ENCODE peak calls at places on chromosomes 7 and 10, in nine cellular contexts. F is heart left ventricle, X is gastrocnemius medialis, M is brain microvascular endothelial cell, R is A673, A is astrocyte of the spinal cord, L is mesothelial cell of epicardium, W is AG09319, J is fibroblast of lung. Q is an unnamed sample.

GRCh38 chr10:96638696-96639095 is 51.9 kb upstream of the TM9SF3 start:
- DNase-seq in X (no peak), R (no peak), F (no peak), J (no peak), W (no peak), A (no peak), M (no peak), L (no peak), Q (peak)

GRCh38 chr7:44964384-44964830 is 14.4 kb downstream of the MYO1G start:
- DNase-seq in A (no peak), R (no peak), X (peak), M (no peak), L (no peak), J (no peak), W (no peak), F (no peak), Q (no peak)

GRCh38 chr7:103710247-103710646 is 264.2 kb upstream of the SLC26A5 start:
- DNase-seq in A (no peak), R (no peak), F (no peak), W (no peak), M (peak), L (no peak), X (no peak), J (no peak), Q (no peak)

GRCh38 chr10:98400482-98400881 is 14.5 kb downstream of the PYROXD2 start:
- DNase-seq in M (no peak), X (no peak), F (no peak), A (no peak), J (peak), W (no peak), R (no peak), L (no peak), Q (peak)

GRCh38 chr7:12685550-12685949 is 1.9 kb upstream of the ARL4A start:
- DNase-seq in L (no peak), A (peak), J (peak), M (peak), F (peak), W (no peak), R (peak), X (peak), Q (peak)

GRCh38 chr10:115063702-115064479 is 29.3 kb upstream of the ATRNL1 start:
- DNase-seq in A (no peak), M (no peak), W (peak), J (peak), L (no peak), R (peak), F (no peak), X (no peak), Q (no peak)

GRCh38 chr10:77506517-77506916 is 131.1 kb downstream of the KCNMA1 start:
- DNase-seq in L (no peak), W (no peak), R (no peak), J (peak), M (no peak), X (no peak), A (peak), F (no peak), Q (no peak)

GRCh38 chr7:135386181-135386580 is 123.7 kb downstream of the CNOT4 start:
- DNase-seq in L (no peak), X (no peak), R (no peak), A (peak), F (no peak), W (no peak), M (no peak), J (no peak), Q (no peak)

GRCh38 chr7:79736418-79736817 is 283.0 kb upstream of the MAGI2 start:
- DNase-seq in M (no peak), R (no peak), W (no peak), L (no peak), J (no peak), A (no peak), X (no peak), F (no peak), Q (no peak)

GRCh38 chr7:151378496-151379192 is 31.2 kb downstream of the WDR86 start:
- DNase-seq in F (no peak), J (no peak), A (no peak), W (no peak), X (no peak), M (no peak), R (no peak), L (no peak), Q (no peak)

GRCh38 chr7:100745184-100745583 is 11.8 kb downstream of the ZAN start:
- DNase-seq in R (peak), F (peak), W (no peak), J (peak), X (peak), M (peak), L (no peak), A (peak), Q (no peak)

GRCh38 chr10:71250405-71250804 is 38.0 kb downstream of the UNC5B start:
- DNase-seq in J (no peak), M (no peak), W (peak), R (peak), L (no peak), A (no peak), F (no peak), X (no peak), Q (no peak)

GRCh38 chr7:140317999-140318398 is 80.3 kb downstream of the SLC37A3 start:
- DNase-seq in X (no peak), A (no peak), R (no peak), M (no peak), W (no peak), L (no peak), J (no peak), F (no peak), Q (no peak)

GRCh38 chr10:43116596-43116995 is 21.6 kb upstream of the CSGALNACT2 start:
- DNase-seq in L (no peak), F (no peak), W (no peak), R (no peak), M (no peak), X (no peak), A (no peak), J (no peak), Q (no peak)

GRCh38 chr7:27684491-27684890 is 21.8 kb upstream of the HIBADH start:
- DNase-seq in F (no peak), J (no peak), A (no peak), R (no peak), X (no peak), M (no peak), L (no peak), W (no peak), Q (no peak)

GRCh38 chr10:32795598-32796183 is 162.3 kb downstream of the ITGB1 start:
- DNase-seq in W (no peak), J (peak), F (no peak), L (no peak), X (no peak), M (no peak), A (peak), R (peak), Q (peak)

GRCh38 chr7:24283900-24284698 is at the start of gene NPY:
- DNase-seq in L (no peak), A (no peak), F (no peak), M (no peak), R (peak), J (no peak), X (no peak), W (no peak), Q (no peak)

GRCh38 chr10:47175181-47176080 is 124.6 kb upstream of the GDF10 start:
- DNase-seq in F (no peak), J (no peak), L (no peak), A (no peak), X (no peak), R (peak), W (no peak), M (no peak), Q (no peak)

GRCh38 chr7:35465791-35466336 is 212.0 kb upstream of the TBX20 start:
- DNase-seq in X (no peak), A (no peak), R (no peak), W (no peak), F (peak), J (no peak), L (no peak), M (no peak), Q (no peak)

GRCh38 chr10:42887734-42888503 is 105.3 kb downstream of the BMS1 start:
- DNase-seq in W (no peak), X (no peak), L (no peak), A (no peak), F (no peak), R (no peak), M (no peak), J (no peak), Q (no peak)

GRCh38 chr10:35421553-35422178 is 85.4 kb downstream of the CCNY start:
- DNase-seq in X (peak), M (peak), F (peak), L (no peak), W (peak), A (peak), J (peak), R (no peak), Q (peak)

GRCh38 chr10:28020080-28020860 is 21.4 kb upstream of the ODAD2 start:
- DNase-seq in W (no peak), R (no peak), M (no peak), J (no peak), F (no peak), X (no peak), A (no peak), L (no peak), Q (no peak)

GRCh38 chr10:61842755-61843497 is 58.6 kb upstream of the ARID5B start:
- DNase-seq in R (no peak), A (peak), M (peak), W (no peak), F (no peak), X (no peak), L (no peak), J (no peak), Q (peak)

GRCh38 chr10:16792675-16793074 is 24.5 kb downstream of the RSU1 start:
- DNase-seq in F (peak), W (no peak), J (peak), M (peak), L (no peak), R (no peak), X (peak), A (peak), Q (no peak)

GRCh38 chr10:58734116-58734515 is 221.4 kb downstream of the BICC1 start:
- DNase-seq in F (no peak), M (no peak), A (no peak), R (no peak), L (no peak), X (no peak), W (peak), J (no peak), Q (no peak)

GRCh38 chr10:113686028-113686427 is 6.3 kb downstream of the CASP7 start:
- DNase-seq in J (no peak), X (no peak), A (no peak), R (no peak), L (no peak), W (no peak), F (no peak), M (no peak), Q (no peak)

GRCh38 chr10:55500931-55501559 is 700.0 kb upstream of the PCDH15 start:
- DNase-seq in F (no peak), M (peak), J (peak), X (no peak), L (peak), W (no peak), A (peak), R (peak), Q (peak)

GRCh38 chr10:84337199-84337598 is 8.8 kb downstream of the CCSER2 start:
- DNase-seq in L (no peak), X (no peak), F (no peak), R (peak), M (peak), A (no peak), J (peak), W (peak), Q (peak)

GRCh38 chr7:124812764-124813163 is 47.2 kb upstream of the GPR37 start:
- DNase-seq in W (no peak), X (no peak), L (no peak), A (no peak), M (no peak), F (no peak), R (no peak), J (no peak), Q (no peak)

GRCh38 chr7:143012409-143012808 is 14.5 kb downstream of the OR9A2 start:
- DNase-seq in A (no peak), J (no peak), R (no peak), W (no peak), F (no peak), L (no peak), X (no peak), M (no peak), Q (no peak)

GRCh38 chr7:96238474-96238873 is 83.4 kb downstream of the SLC25A13 start:
- DNase-seq in J (no peak), M (no peak), X (no peak), W (no peak), F (no peak), A (peak), R (peak), L (no peak), Q (no peak)

GRCh38 chr7:134317434-134317833 is 704 bp upstream of the SLC35B4 start:
- DNase-seq in L (no peak), J (no peak), R (no peak), F (no peak), X (no peak), A (no peak), W (no peak), M (no peak), Q (no peak)
- TF ChIP-seq CTCF in L (no peak), J (no peak), R (no peak), F (no peak), X (no peak), A (no peak), W (no peak), M (no peak), Q (no peak)

GRCh38 chr10:25768167-25768566 is 165.9 kb upstream of the MYO3A start:
- DNase-seq in J (no peak), A (no peak), X (no peak), M (no peak), R (no peak), L (no peak), F (no peak), W (no peak), Q (no peak)
- TF ChIP-seq CTCF in J (no peak), A (no peak), X (no peak), M (no peak), R (peak), L (no peak), F (no peak), W (no peak), Q (peak)

GRCh38 chr7:47197508-47197907 is 384.4 kb downstream of the TNS3 start:
- DNase-seq in L (no peak), A (no peak), J (no peak), M (no peak), W (no peak), X (no peak), R (no peak), F (no peak), Q (no peak)

GRCh38 chr7:47198159-47198558 is 383.8 kb downstream of the TNS3 start:
- DNase-seq in J (no peak), W (no peak), X (no peak), A (no peak), R (no peak), L (no peak), F (no peak), M (no peak), Q (no peak)

GRCh38 chr7:47194516-47194915 is 387.4 kb downstream of the TNS3 start:
- DNase-seq in X (no peak), J (no peak), R (no peak), A (no peak), M (no peak), L (no peak), F (no peak), W (no peak), Q (no peak)

GRCh38 chr7:47196106-47196630 is 385.7 kb downstream of the TNS3 start:
- DNase-seq in A (no peak), M (no peak), X (no peak), L (no peak), F (no peak), R (no peak), W (no peak), J (no peak), Q (no peak)

DNA sequence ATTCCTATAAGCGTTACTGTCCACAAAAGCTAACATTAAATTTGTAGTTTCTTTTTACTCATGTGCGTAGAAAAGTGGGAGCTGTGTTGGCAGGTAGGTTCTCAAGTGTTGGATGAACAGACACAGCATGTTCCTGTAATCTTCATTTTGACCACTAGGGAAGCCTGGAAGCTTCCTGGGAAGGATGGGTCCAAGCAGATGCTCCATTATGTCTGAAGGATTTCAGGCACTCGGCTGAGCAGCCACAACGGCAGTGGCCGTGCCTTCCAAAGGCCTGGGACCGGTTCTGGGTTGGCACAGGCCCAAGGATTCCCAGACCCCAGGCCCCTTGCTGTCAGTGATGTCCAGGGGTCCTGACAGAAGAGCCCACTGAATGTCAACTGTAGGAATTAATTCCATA is 386.3 kb downstream of the TNS3 start:
- DNase-seq in R (no peak), F (no peak), X (no peak), L (no peak), J (no peak), A (no peak), W (no peak), M (no peak), Q (no peak)
- TF ChIP-seq CTCF in R (peak), F (no peak), X (no peak), L (no peak), J (no peak), A (no peak), W (no peak), M (peak), Q (no peak)

DNA sequence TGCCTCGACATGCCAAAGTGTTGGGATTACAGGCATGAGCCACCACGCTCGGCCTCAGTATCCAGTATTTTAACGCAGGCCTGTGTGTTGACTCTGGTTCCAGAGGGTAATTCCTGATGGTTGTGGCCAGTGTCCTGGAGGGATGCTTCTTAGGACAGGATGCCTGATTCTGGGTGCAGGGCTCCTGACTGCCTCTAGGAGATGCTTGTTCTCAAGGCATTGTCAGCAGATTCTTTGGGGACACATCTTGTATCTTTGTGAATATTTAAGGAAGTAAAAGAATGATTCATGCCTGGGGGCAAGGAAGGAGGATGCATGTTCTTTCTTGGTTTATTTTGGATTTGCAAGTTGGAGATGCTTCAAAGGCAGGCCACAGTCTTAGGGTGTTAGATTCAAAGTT is 2.2 kb downstream of the ZDHHC4 start:
- DNase-seq in F (no peak), W (no peak), J (no peak), X (no peak), A (no peak), L (no peak), R (peak), M (peak), Q (no peak)
- TF ChIP-seq CTCF in F (no peak), W (no peak), J (no peak), X (no peak), A (peak), L (no peak), R (no peak), M (peak), Q (no peak)

GRCh38 chr10:112002191-112002590 is 181.4 kb downstream of the GPAM start:
- DNase-seq in X (no peak), W (no peak), L (no peak), A (no peak), F (no peak), R (no peak), J (no peak), M (no peak), Q (no peak)

GRCh38 chr10:111999205-111999914 is 184.2 kb downstream of the GPAM start:
- DNase-seq in W (no peak), X (no peak), R (no peak), L (no peak), M (no peak), J (no peak), A (no peak), F (no peak), Q (no peak)

GRCh38 chr10:111998728-111999127 is 184.8 kb downstream of the GPAM start:
- DNase-seq in A (no peak), J (no peak), X (no peak), W (no peak), M (no peak), L (no peak), F (no peak), R (no peak), Q (no peak)

GRCh38 chr10:111999915-112000302 is 183.7 kb downstream of the GPAM start:
- DNase-seq in F (no peak), A (no peak), M (no peak), L (no peak), X (no peak), J (no peak), W (no peak), R (no peak), Q (no peak)

GRCh38 chr10:112000466-112000865 is 183.1 kb downstream of the GPAM start:
- DNase-seq in M (no peak), F (no peak), L (no peak), A (no peak), X (peak), W (no peak), R (no peak), J (no peak), Q (peak)
- TF ChIP-seq CTCF in M (no peak), F (no peak), L (no peak), A (no peak), X (no peak), W (no peak), R (no peak), J (no peak), Q (no peak)

GRCh38 chr7:157239571-157240270 is 97.1 kb upstream of the DNAJB6 start:
- DNase-seq in X (no peak), W (no peak), M (no peak), R (no peak), A (no peak), J (no peak), F (no peak), L (no peak), Q (no peak)

GRCh38 chr7:157234271-157234670 is 95.5 kb downstream of the UBE3C start:
- DNase-seq in F (no peak), A (no peak), R (no peak), W (peak), L (no peak), J (no peak), X (no peak), M (no peak), Q (no peak)

GRCh38 chr7:157235357-157236018 is 96.8 kb downstream of the UBE3C start:
- DNase-seq in W (no peak), R (no peak), A (peak), J (peak), F (no peak), X (no peak), M (peak), L (no peak), Q (no peak)

GRCh38 chr7:157241631-157242030 is 95.2 kb upstream of the DNAJB6 start:
- DNase-seq in L (no peak), J (no peak), W (no peak), A (no peak), R (no peak), M (no peak), X (no peak), F (no peak), Q (no peak)

GRCh38 chr7:157238087-157238486 is 98.7 kb upstream of the DNAJB6 start:
- DNase-seq in R (no peak), W (no peak), X (no peak), A (no peak), F (no peak), J (no peak), M (no peak), L (no peak), Q (peak)
- TF ChIP-seq CTCF in R (peak), W (no peak), X (no peak), A (peak), F (peak), J (peak), M (peak), L (no peak), Q (peak)